ENCODE peak calls at places on chromosomes 2 and 18, in four cellular contexts. One of them, this sample, is unnamed.

GRCh38 chr2:129907256-129907973 is 72.1 kb upstream of the RAB6C start:
- DNase-seq in IMR-90: no peak
- DNase-seq in K562: no peak
- DNase-seq in endothelial cell of umbilical vein: no peak
- DNase-seq in this sample: no peak

GRCh38 chr2:124286089-124286783 is 261.1 kb downstream of the CNTNAP5 start:
- DNase-seq in IMR-90: no peak
- DNase-seq in K562: no peak
- DNase-seq in endothelial cell of umbilical vein: no peak
- DNase-seq in this sample: no peak

GRCh38 chr2:160736629-160737028 is 243.0 kb upstream of the RBMS1 start:
- DNase-seq in IMR-90: peak; percentile 66
- DNase-seq in K562: no peak
- DNase-seq in endothelial cell of umbilical vein: peak; percentile 64
- DNase-seq in this sample: no peak

GRCh38 chr2:230640540-230641011 is 72.1 kb upstream of the CAB39 start:
- DNase-seq in IMR-90: peak; percentile 84
- DNase-seq in K562: no peak
- DNase-seq in endothelial cell of umbilical vein: no peak
- DNase-seq in this sample: no peak

GRCh38 chr2:32627441-32627900 is 379 bp upstream of the TTC27 start:
- DNase-seq in IMR-90: peak; percentile 34
- DNase-seq in K562: no peak
- DNase-seq in endothelial cell of umbilical vein: no peak
- DNase-seq in this sample: no peak

GRCh38 chr2:130726614-130727180 is 2.2 kb upstream of the GPR148 start:
- DNase-seq in IMR-90: no peak
- DNase-seq in K562: no peak
- DNase-seq in endothelial cell of umbilical vein: no peak
- DNase-seq in this sample: no peak

GRCh38 chr2:219881851-219882250 is 254.4 kb downstream of the SLC4A3 start:
- DNase-seq in IMR-90: no peak
- DNase-seq in K562: no peak
- DNase-seq in endothelial cell of umbilical vein: no peak
- DNase-seq in this sample: no peak

GRCh38 chr2:54597153-54597827 is 126.2 kb upstream of the EML6 start:
- DNase-seq in IMR-90: peak; percentile 36
- DNase-seq in K562: no peak
- DNase-seq in endothelial cell of umbilical vein: no peak
- DNase-seq in this sample: no peak

GRCh38 chr2:47012866-47013265 is 97.3 kb upstream of the MCFD2 start:
- DNase-seq in IMR-90: no peak
- DNase-seq in K562: no peak
- DNase-seq in endothelial cell of umbilical vein: no peak
- DNase-seq in this sample: no peak
- H3K9me1 ChIP-seq in IMR-90: peaks cover 23% of the 10 kb centered on the region
- H3K9me1 ChIP-seq in K562: no peaks in the 10 kb centered on the region
- H3K9me1 ChIP-seq in endothelial cell of umbilical vein: no peaks in the 10 kb centered on the region
- H3K9me1 ChIP-seq in this sample: no peaks in the 10 kb centered on the region

GRCh38 chr2:216732334-216732733 is 37.0 kb upstream of the IGFBP5 start:
- DNase-seq in IMR-90: no peak
- DNase-seq in K562: no peak
- DNase-seq in endothelial cell of umbilical vein: no peak
- DNase-seq in this sample: no peak
- H2AFZ ChIP-seq in IMR-90: no peak overlapping the region
- H2AFZ ChIP-seq in K562: no peak overlapping the region
- H2AFZ ChIP-seq in endothelial cell of umbilical vein: no peak overlapping the region
- H2AFZ ChIP-seq in this sample: no peak overlapping the region

GRCh38 chr2:190817082-190817481 is 63.5 kb upstream of the GLS start:
- DNase-seq in IMR-90: no peak
- DNase-seq in K562: no peak
- DNase-seq in endothelial cell of umbilical vein: no peak
- DNase-seq in this sample: no peak
- H3K9me1 ChIP-seq in IMR-90: no peaks in the 10 kb centered on the region
- H3K9me1 ChIP-seq in K562: no peaks in the 10 kb centered on the region
- H3K9me1 ChIP-seq in endothelial cell of umbilical vein: no peaks in the 10 kb centered on the region
- H3K9me1 ChIP-seq in this sample: no peaks in the 10 kb centered on the region

GRCh38 chr18:31316974-31317373 is 986 bp upstream of the DSG1 start:
- DNase-seq in IMR-90: no peak
- DNase-seq in K562: no peak
- DNase-seq in endothelial cell of umbilical vein: no peak
- DNase-seq in this sample: no peak

GRCh38 chr18:31321719-31322118 is 3.8 kb downstream of the DSG1 start:
- DNase-seq in IMR-90: no peak
- DNase-seq in K562: no peak
- DNase-seq in endothelial cell of umbilical vein: no peak
- DNase-seq in this sample: no peak

GRCh38 chr18:31317860-31318259 is at the start of gene DSG1:
- DNase-seq in IMR-90: no peak
- DNase-seq in K562: no peak
- DNase-seq in endothelial cell of umbilical vein: no peak
- DNase-seq in this sample: no peak
- H2AFZ ChIP-seq in IMR-90: no peak within 1 kb of the TSS
- H2AFZ ChIP-seq in K562: no peak within 1 kb of the TSS
- H2AFZ ChIP-seq in endothelial cell of umbilical vein: no peak within 1 kb of the TSS
- H2AFZ ChIP-seq in this sample: peak within 1 kb of the TSS; percentile 62